ENCODE peak calls at places on chromosomes 16 and 17, in four cellular contexts. C, G, Y and A are unnamed samples.

GRCh38 chr17:41835800-41836549 is at the start of gene NT5C3B:
- DNase-seq in C (peak), G (peak), Y (no peak), A (peak)

GRCh38 chr17:21382560-21383495 is 6.7 kb downstream of the KCNJ12 start:
- DNase-seq in C (no peak), G (no peak), Y (no peak), A (no peak)

GRCh38 chr17:16972346-16972745 is 428 bp upstream of the TNFRSF13B start:
- DNase-seq in C (no peak), G (no peak), Y (no peak), A (no peak)

GRCh38 chr16:60641067-60641466 is 1395.2 kb downstream of the CDH8 start:
- DNase-seq in C (no peak), G (no peak), Y (no peak), A (no peak)

GRCh38 chr16:86046026-86046713 is 147.2 kb downstream of the IRF8 start:
- DNase-seq in C (no peak), G (no peak), Y (no peak), A (no peak)

GRCh38 chr17:50184057-50184456 is 17.4 kb downstream of the COL1A1 start:
- DNase-seq in C (no peak), G (no peak), Y (no peak), A (no peak)

GRCh38 chr16:87789437-87790277 is 23.9 kb upstream of the KLHDC4 start:
- DNase-seq in C (no peak), G (no peak), Y (no peak), A (no peak)

GRCh38 chr17:21464611-21465021 is 88.5 kb downstream of the KCNJ12 start:
- DNase-seq in C (no peak), G (no peak), Y (no peak), A (no peak)

GRCh38 chr17:57419940-57420522 is 163.7 kb downstream of the MSI2 start:
- DNase-seq in C (no peak), G (no peak), Y (no peak), A (no peak)

GRCh38 chr16:68503334-68503733 is 35.8 kb upstream of the ZFP90 start:
- DNase-seq in C (no peak), G (no peak), Y (no peak), A (no peak)

GRCh38 chr16:26795184-26795583 is 271.5 kb upstream of the C16orf82 start:
- DNase-seq in C (no peak), G (no peak), Y (no peak), A (no peak)

GRCh38 chr17:2059837-2060658 is 5.1 kb downstream of the HIC1 start:
- DNase-seq in C (no peak), G (no peak), Y (no peak), A (no peak)

GRCh38 chr16:426115-426905 is 861 bp downstream of the RAB11FIP3 start:
- DNase-seq in C (no peak), G (peak), Y (no peak), A (no peak)